ENCODE peak calls at places on chromosomes 12 and 14, in four cellular contexts. R, Y, A and M are unnamed samples.

GRCh38 chr12:53023-53734 is 13.4 kb upstream of the IQSEC3 start:
- DNase-seq in A (no peak), R (no peak), Y (no peak), M (no peak)

GRCh38 chr14:83568141-83568540 is 1961.8 kb upstream of the FLRT2 start:
- DNase-seq in A (no peak), R (no peak), Y (no peak), M (no peak)

GRCh38 chr14:95188372-95188771 is 31.0 kb upstream of the DICER1 start:
- DNase-seq in Y (no peak), A (no peak), R (no peak), M (no peak)

GRCh38 chr12:95385246-95385645 is 88.7 kb upstream of the METAP2 start:
- DNase-seq in A (no peak), Y (no peak), R (no peak), M (no peak)

GRCh38 chr14:22314183-22314820 is 274.7 kb downstream of the DAD1 start:
- DNase-seq in A (peak), R (peak), Y (peak), M (peak)

GRCh38 chr12:7856516-7856915 is 16.2 kb downstream of the SLC2A14 start:
- DNase-seq in Y (no peak), A (no peak), R (no peak), M (no peak)

GRCh38 chr14:106790189-106791036 is 1264.0 kb downstream of the TMEM121 start:
- DNase-seq in Y (peak), A (no peak), R (peak), M (peak)

GRCh38 chr12:118058881-118059644 is 1.9 kb downstream of the WSB2 start:
- DNase-seq in Y (peak), R (no peak), A (no peak), M (no peak)

GRCh38 chr12:101299346-101299745 is 19.4 kb downstream of the UTP20 start:
- DNase-seq in R (no peak), A (no peak), Y (no peak), M (no peak)

GRCh38 chr14:74945261-74945851 is 10.0 kb downstream of the PGF start:
- DNase-seq in A (no peak), R (peak), Y (no peak), M (peak)

GRCh38 chr14:54776361-54777001 is 126.1 kb downstream of the GCH1 start:
- DNase-seq in A (peak), R (no peak), Y (no peak), M (peak)

GRCh38 chr14:21048638-21049037 is 6.5 kb downstream of the RNASE7 start:
- DNase-seq in A (no peak), R (no peak), Y (peak), M (no peak)

GRCh38 chr14:36751920-36752319 is 90.3 kb downstream of the PAX9 start:
- DNase-seq in R (no peak), Y (no peak), A (no peak), M (no peak)

GRCh38 chr12:84814664-84815245 is 97.8 kb downstream of the SLC6A15 start:
- DNase-seq in R (no peak), A (no peak), Y (no peak), M (no peak)

GRCh38 chr14:100065161-100065871 is at the start of gene EVL:
- DNase-seq in Y (no peak), A (peak), R (no peak), M (no peak)

GRCh38 chr12:68042212-68042699 is 53.0 kb downstream of the IFNG-AS1 start:
- DNase-seq in A (peak), R (no peak), Y (peak), M (no peak)

GRCh38 chr14:76007852-76008251 is 22.3 kb downstream of the IFT43 start:
- DNase-seq in R (no peak), Y (no peak), A (no peak), M (no peak)

GRCh38 chr12:41663487-41664258 is 475.6 kb downstream of the PDZRN4 start:
- DNase-seq in A (no peak), Y (peak), R (no peak), M (peak)

GRCh38 chr14:49989980-49990379 is 97.1 kb downstream of the ARF6 start:
- DNase-seq in A (no peak), R (no peak), Y (no peak), M (no peak)

GRCh38 chr12:58496411-58496810 is 423.9 kb downstream of the LRIG3 start:
- DNase-seq in R (no peak), Y (no peak), A (no peak), M (no peak)

GRCh38 chr14:99322731-99323599 is 51.0 kb upstream of the BCL11B start:
- DNase-seq in A (no peak), Y (no peak), R (no peak), M (no peak)

GRCh38 chr12:12229556-12230092 is 37.2 kb downstream of the LRP6 start:
- DNase-seq in Y (no peak), A (no peak), R (no peak), M (peak)

GRCh38 chr14:24852312-24853060 is 197.5 kb downstream of the STXBP6 start:
- DNase-seq in R (no peak), A (no peak), Y (no peak), M (no peak)

GRCh38 chr14:94679106-94679819 is 67.1 kb downstream of the SERPINA3 start:
- DNase-seq in Y (no peak), R (no peak), A (no peak), M (no peak)

GRCh38 chr14:101960225-101960624 is 4.1 kb upstream of the DYNC1H1 start:
- DNase-seq in A (no peak), R (peak), Y (peak), M (no peak)

GRCh38 chr12:85688837-85689236 is 147.4 kb downstream of the RASSF9 start:
- DNase-seq in R (no peak), A (no peak), Y (no peak), M (no peak)

GRCh38 chr14:64478634-64479250 is 13.4 kb downstream of the AKAP5 start:
- DNase-seq in Y (no peak), R (no peak), A (no peak), M (peak)

GRCh38 chr14:106174206-106174605 is 647.8 kb downstream of the TMEM121 start:
- DNase-seq in R (no peak), Y (no peak), A (no peak), M (no peak)

GRCh38 chr14:95245334-95245733 is 74.4 kb downstream of the CLMN start:
- DNase-seq in Y (no peak), R (no peak), A (no peak), M (no peak)

GRCh38 chr12:22101749-22102243 is 55.8 kb downstream of the CMAS start:
- DNase-seq in R (no peak), Y (no peak), A (no peak), M (no peak)

GRCh38 chr12:39476894-39477293 is 34.0 kb upstream of the KIF21A start:
- DNase-seq in Y (no peak), R (no peak), A (no peak), M (no peak)

DNA sequence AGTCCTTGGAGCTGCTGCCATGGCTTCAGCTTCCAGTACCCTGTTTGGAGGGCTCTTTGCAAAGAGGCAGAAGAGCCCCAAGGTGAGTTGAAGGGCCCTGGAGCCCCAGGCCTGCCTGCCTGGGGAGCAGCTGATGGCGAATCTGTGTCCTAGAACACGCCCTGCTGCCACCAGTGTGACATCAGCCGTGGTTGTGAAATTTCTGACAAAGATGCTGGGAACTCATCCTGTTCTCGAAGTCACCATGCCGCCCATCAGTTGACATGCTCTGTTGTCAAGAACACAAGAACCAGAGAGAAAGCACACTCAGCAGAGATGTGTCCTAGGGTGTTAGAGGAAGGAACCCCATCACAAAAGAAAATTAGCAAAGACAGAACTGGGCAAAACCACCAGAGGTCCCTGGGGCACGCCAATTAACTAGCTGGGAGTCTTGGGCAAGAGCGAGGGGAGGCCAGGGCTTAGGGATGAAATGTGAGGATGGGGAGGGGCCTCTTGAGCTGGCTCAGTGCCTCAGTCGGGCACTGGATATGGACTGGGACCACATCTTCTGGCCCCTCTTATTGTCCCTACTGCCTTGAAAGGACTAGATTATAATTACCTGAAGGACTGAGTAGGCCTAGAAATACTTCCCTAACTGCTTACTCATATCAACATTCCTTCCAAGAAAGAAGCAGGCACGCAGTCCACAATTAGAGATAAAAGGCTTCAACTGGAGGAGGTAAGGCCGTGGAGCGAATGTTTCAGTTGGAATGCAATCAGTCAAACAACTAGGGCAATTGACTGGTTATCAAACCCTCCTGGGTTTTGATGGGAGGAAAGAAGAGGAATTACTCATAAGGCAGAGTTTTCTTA is 163.1 kb downstream of the CACNA1C start:
- DNase-seq in Y (no peak), R (no peak), A (no peak), M (no peak)
- TF ChIP-seq GABPA in Y (no peak), R (no peak), A (no peak), M (no peak)

GRCh38 chr12:49643961-49644619 is 20.7 kb downstream of the PRPF40B start:
- DNase-seq in A (no peak), Y (no peak), R (no peak), M (no peak)
- TF ChIP-seq POLR2AphosphoS5 in A (no peak), Y (no peak), R (no peak), M (no peak)

GRCh38 chr12:15830538-15830937 is 41.4 kb upstream of the EPS8 start:
- DNase-seq in Y (no peak), A (no peak), R (no peak), M (no peak)
- TF ChIP-seq FOXM1 in Y (no peak), A (no peak), R (no peak), M (no peak)

GRCh38 chr12:19287302-19287701 is 152.0 kb upstream of the AEBP2 start:
- DNase-seq in Y (no peak), A (no peak), R (no peak), M (no peak)

GRCh38 chr12:19288161-19288560 is 151.1 kb upstream of the AEBP2 start:
- DNase-seq in R (no peak), A (no peak), Y (no peak), M (no peak)

GRCh38 chr12:19285793-19286448 is 153.4 kb upstream of the AEBP2 start:
- DNase-seq in A (no peak), Y (peak), R (no peak), M (no peak)

GRCh38 chr12:19284658-19285057 is 154.6 kb upstream of the AEBP2 start:
- DNase-seq in Y (no peak), A (no peak), R (no peak), M (no peak)

GRCh38 chr12:19288603-19289244 is 150.6 kb upstream of the AEBP2 start:
- DNase-seq in Y (peak), A (no peak), R (peak), M (peak)
- TF ChIP-seq GABPA in Y (no peak), A (no peak), R (no peak), M (no peak)

DNA sequence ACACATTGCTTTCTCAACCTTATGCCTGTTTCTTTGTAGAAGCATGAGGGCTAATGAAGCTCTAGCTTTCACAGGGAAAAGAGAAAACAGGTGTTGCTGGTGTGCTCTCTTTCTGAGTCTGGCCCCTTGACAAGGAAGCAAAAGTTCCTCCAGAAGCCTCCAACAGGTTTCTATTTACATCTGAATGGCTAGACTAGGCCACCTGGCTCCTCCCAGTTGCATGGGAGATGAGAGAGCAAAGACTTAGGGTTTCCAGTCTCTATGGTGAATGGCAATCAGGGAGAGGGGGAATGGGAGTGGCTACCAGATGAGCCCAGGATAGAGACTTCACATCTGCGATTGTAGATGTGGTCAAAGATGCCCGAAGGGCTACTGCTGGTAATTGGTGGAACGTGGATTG is 138.1 kb upstream of the PLXNC1 start:
- DNase-seq in R (no peak), Y (no peak), A (no peak), M (no peak)
- TF ChIP-seq POLR2AphosphoS5 in R (no peak), Y (no peak), A (no peak), M (no peak)

GRCh38 chr12:130764475-130765185 is 48.5 kb upstream of the RIMBP2 start:
- DNase-seq in R (peak), Y (no peak), A (peak), M (no peak)

GRCh38 chr12:130762319-130762675 is 46.2 kb upstream of the RIMBP2 start:
- DNase-seq in Y (no peak), A (no peak), R (no peak), M (no peak)

GRCh38 chr12:130761537-130762318 is 45.6 kb upstream of the RIMBP2 start:
- DNase-seq in R (peak), A (no peak), Y (peak), M (peak)

GRCh38 chr12:130765186-130765659 is 49.1 kb upstream of the RIMBP2 start:
- DNase-seq in A (no peak), Y (no peak), R (no peak), M (no peak)

GRCh38 chr12:130764073-130764472 is 48.0 kb upstream of the RIMBP2 start:
- DNase-seq in A (peak), R (no peak), Y (no peak), M (no peak)
- TF ChIP-seq FOXM1 in A (no peak), R (no peak), Y (no peak), M (no peak)

DNA sequence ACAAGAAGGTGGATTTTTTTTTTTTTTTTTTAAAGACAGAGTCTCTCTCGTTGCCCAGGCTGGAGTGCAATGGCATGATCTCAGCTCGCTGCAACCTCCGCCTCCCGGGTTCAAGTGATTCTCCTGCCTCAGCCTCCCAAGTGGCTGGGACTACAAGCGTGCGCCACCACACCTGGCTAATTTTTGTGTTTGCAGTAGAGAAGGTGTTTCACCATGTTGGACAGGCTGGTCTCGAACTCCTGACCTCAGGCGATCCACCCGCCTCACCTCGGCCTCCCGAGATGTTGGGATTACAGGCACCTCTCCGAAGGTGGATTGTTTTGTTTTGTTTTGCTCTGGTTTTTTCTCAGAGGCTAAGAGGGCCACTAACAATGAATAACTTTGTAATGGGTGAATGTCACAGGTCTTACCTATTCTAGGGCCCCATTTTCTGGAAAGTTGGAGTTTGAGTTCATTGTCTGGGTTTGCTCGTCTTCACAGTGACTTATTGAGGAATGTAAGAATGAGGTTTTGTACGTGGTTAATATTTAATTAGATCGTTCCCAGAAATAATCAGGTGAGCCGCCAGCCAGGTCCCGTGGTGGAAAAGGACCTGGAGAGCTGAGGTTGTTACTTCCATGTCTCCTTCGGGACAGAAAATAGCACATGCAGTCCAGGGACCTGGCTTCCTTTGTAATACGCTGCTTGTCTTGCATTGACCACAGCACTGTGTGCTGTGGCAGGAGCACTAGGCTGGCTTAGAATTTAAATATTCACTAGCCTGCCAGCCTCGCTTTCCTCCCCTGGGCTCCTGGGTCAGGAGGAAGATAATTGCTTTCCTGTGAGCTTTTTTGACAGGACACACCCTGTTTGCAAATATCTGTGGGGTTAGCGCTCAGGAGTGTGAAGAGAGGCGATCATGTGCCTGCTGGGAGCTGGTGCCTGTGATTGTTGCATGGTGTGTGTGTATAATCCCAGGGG is 2.3 kb downstream of the HIP1R start:
- DNase-seq in A (no peak), R (no peak), Y (peak), M (no peak)
- TF ChIP-seq GABPA in A (no peak), R (no peak), Y (no peak), M (no peak)